ENCODE peak calls at places on chromosomes 4 and X, in four cellular contexts. N is HCT116, L is HepG2, V is K562. I is an unnamed sample.

GRCh38 chrX:68719181-68719903 is 71.9 kb downstream of the STARD8 start:
- DNase-seq in N (no peak), L (no peak), V (no peak), I (no peak)

GRCh38 chr4:138681000-138681604 is 334.5 kb upstream of the NOCT start:
- DNase-seq in N (peak), L (peak), V (peak), I (peak)

GRCh38 chrX:56248492-56248891 is 16.3 kb downstream of the KLF8 start:
- DNase-seq in N (peak), L (peak), V (peak), I (peak)

GRCh38 chrX:41921492-41922124 is 1.7 kb downstream of the CASK start:
- DNase-seq in N (no peak), L (peak), V (no peak), I (no peak)

GRCh38 chr4:48290146-48290772 is 20.6 kb upstream of the TEC start:
- DNase-seq in N (peak), L (peak), V (peak), I (no peak)

GRCh38 chr4:69489856-69490255 is 5.8 kb downstream of the UGT2B4 start:
- DNase-seq in N (no peak), L (no peak), V (no peak), I (no peak)

GRCh38 chr4:62209757-62210156 is 1009.6 kb downstream of the ADGRL3 start:
- DNase-seq in N (no peak), L (no peak), V (no peak), I (no peak)

GRCh38 chr4:172898715-172899114 is 269.9 kb upstream of the GALNT7 start:
- DNase-seq in N (no peak), L (peak), V (no peak), I (no peak)

GRCh38 chr4:120843840-120844527 is 78.5 kb downstream of the PRDM5 start:
- DNase-seq in N (no peak), L (no peak), V (no peak), I (no peak)

GRCh38 chrX:130097507-130098201 is 12.6 kb downstream of the ELF4 start:
- DNase-seq in N (no peak), L (peak), V (peak), I (no peak)

GRCh38 chr4:77203380-77204197 is 46.6 kb downstream of the CCNG2 start:
- DNase-seq in N (peak), L (peak), V (peak), I (peak)

GRCh38 chrX:119606508-119607389 is 525 bp upstream of the NKRF start:
- DNase-seq in N (peak), L (no peak), V (no peak), I (peak)

GRCh38 chr4:134885436-134885835 is 683.8 kb upstream of the PABPC4L start:
- DNase-seq in N (no peak), L (no peak), V (no peak), I (no peak)

GRCh38 chr4:16039139-16039538 is 44.7 kb downstream of the PROM1 start:
- DNase-seq in N (no peak), L (no peak), V (no peak), I (no peak)

GRCh38 chrX:23008431-23009099 is 8.8 kb downstream of the DDX53 start:
- DNase-seq in N (peak), L (peak), V (no peak), I (peak)

GRCh38 chrX:18886005-18886343 is 97.9 kb downstream of the PHKA2 start:
- DNase-seq in N (no peak), L (no peak), V (no peak), I (no peak)

GRCh38 chr4:113474017-113474416 is 287.5 kb downstream of the CAMK2D start:
- DNase-seq in N (peak), L (no peak), V (no peak), I (no peak)

GRCh38 chrX:150566734-150567182 is 1.7 kb upstream of the MTM1 start:
- DNase-seq in N (no peak), L (no peak), V (no peak), I (no peak)

GRCh38 chrX:18422886-18423285 is 2.5 kb upstream of the CDKL5 start:
- DNase-seq in N (no peak), L (no peak), V (no peak), I (no peak)

GRCh38 chr4:1130318-1131186 is 17.2 kb upstream of the RNF212 start:
- DNase-seq in N (peak), L (peak), V (peak), I (peak)

GRCh38 chrX:148530464-148531077 is 30.2 kb downstream of the AFF2 start:
- DNase-seq in N (no peak), L (no peak), V (peak), I (no peak)

GRCh38 chr4:87081826-87082225 is 138.6 kb downstream of the KLHL8 start:
- DNase-seq in N (no peak), L (no peak), V (no peak), I (no peak)

GRCh38 chrX:69060631-69061408 is 104.4 kb downstream of the PJA1 start:
- DNase-seq in N (peak), L (peak), V (no peak), I (no peak)

GRCh38 chrX:39491548-39492297 is 606.0 kb downstream of the BCOR start:
- DNase-seq in N (no peak), L (no peak), V (peak), I (no peak)

GRCh38 chr4:151324449-151325319 is 721 bp downstream of the SH3D19 start:
- DNase-seq in N (peak), L (peak), V (peak), I (peak)

DNA sequence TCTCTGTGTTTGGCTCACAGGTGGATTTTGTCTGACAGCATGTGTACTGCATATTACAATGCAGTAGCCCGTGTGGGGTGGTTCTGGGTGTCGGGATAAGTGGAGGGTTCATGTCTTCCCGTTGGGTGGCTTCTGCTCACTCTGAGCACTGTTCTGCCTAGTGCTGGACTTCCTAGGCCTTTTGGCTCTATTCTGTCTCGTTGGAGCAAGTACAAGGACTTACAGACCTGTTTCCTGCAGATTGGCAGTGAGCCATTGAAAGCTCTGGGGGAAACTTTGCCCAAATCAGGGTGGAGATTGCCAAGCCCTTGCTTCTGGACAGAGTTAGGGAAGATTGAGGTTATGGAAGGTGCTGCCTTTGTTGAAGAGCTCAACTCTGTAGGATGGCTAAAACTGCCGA is 91.1 kb upstream of the SLC4A4 start:
- DNase-seq in N (no peak), L (no peak), V (no peak), I (no peak)
- TF ChIP-seq REST in N (no peak), L (no peak), V (no peak), I (no peak)

DNA sequence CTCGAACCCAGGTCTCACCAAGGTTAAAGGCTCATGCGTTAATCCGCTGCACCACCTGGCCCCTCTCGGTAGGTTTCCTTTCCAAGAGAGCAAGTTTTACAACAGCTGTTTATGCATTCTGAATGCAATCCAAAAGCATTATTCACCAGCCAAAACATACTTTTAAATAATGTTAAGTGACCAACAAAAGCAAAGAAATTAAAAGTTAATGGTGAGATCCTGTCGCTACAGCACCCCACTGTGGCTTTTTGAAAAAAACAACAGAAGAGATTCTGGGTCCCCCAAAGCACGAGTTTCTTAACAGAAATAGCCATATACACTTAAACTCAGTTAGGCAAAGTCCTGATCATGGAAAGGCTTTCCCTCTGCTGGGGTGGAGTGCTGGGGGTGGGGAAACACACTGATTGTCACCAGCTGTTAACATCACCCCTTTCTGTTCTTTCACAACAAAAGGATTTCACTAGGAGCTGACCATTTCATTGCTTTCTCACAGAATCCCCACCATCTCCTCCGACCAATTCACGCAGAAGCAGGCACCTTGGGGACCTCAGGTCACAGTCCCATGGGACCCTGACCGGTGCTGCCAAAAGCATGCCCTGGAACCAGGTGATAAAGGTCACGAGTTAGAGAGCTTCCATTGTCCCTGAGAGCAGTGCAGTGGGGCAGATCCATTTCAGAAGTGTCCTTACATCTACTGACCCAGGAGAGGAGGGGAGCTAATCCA is 51.2 kb downstream of the ZNF827 start:
- DNase-seq in N (no peak), L (no peak), V (no peak), I (no peak)
- TF ChIP-seq SIN3A in N (no peak), L (no peak), V (no peak), I (no peak)

GRCh38 chrX:47166126-47166525 is 21.1 kb downstream of the RBM10 start:
- DNase-seq in N (no peak), L (no peak), V (no peak), I (no peak)

GRCh38 chrX:47170861-47171692 is 22.6 kb upstream of the UBA1 start:
- DNase-seq in N (no peak), L (no peak), V (no peak), I (no peak)

GRCh38 chrX:47169726-47170515 is 23.7 kb upstream of the UBA1 start:
- DNase-seq in N (no peak), L (no peak), V (no peak), I (no peak)

GRCh38 chrX:47169273-47169672 is 24.3 kb downstream of the RBM10 start:
- DNase-seq in N (no peak), L (no peak), V (no peak), I (no peak)

DNA sequence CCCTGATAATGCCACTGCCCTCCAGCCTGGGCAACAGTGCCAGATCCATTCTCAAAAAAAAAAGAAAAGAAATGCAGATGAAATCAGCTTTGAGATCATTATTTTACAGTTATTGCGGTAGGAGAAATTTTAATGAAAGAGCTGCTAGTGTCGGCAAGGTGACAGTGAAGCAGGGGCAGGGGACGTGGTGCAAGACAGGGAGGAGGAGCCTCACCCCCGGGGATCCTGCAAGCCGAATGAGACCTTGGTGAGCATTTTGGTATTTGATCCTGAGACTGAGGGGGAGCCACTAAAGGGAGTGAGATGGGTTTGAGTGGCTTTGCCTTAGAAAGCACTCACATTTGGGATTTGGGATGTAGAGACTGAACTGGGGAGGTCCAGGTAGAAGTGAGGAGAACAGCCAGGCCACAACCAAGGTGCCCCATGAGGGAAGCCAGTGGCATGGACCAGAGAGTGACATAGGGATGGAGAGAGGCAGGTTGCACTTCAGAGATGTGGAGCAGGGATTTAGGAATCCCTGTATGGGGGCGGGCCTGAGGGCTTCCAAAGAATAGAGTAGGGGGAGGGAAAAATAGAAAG is 23.6 kb downstream of the RBM10 start:
- DNase-seq in N (no peak), L (no peak), V (no peak), I (no peak)
- TF ChIP-seq TCF7L2 in N (no peak), L (no peak), V (no peak), I (no peak)

DNA sequence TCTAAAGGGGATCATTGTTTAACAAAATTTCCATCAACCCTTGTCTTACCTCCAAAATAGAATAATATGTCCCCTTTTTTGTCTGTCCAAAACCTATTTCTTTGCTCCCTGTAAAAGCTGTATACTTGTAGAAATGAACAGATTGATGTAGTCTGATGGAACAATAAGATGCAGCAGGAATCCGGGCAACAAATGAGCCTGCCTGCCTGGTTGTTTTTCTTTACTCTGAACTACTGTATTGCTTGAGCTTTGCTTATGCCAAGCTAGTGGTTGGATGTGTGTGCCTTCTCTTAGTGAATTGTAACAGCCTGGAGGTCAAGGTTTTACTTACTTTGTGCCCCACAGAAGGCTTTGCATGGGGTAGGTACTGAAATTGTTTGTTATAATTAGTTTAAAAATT is 116.2 kb upstream of the TLL1 start:
- DNase-seq in N (no peak), L (no peak), V (no peak), I (no peak)
- TF ChIP-seq REST in N (no peak), L (no peak), V (no peak), I (no peak)

GRCh38 chr4:38367642-38368189 is 296.3 kb upstream of the KLF3 start:
- DNase-seq in N (no peak), L (peak), V (no peak), I (no peak)
- TF ChIP-seq SIN3A in N (no peak), L (no peak), V (no peak), I (no peak)

DNA sequence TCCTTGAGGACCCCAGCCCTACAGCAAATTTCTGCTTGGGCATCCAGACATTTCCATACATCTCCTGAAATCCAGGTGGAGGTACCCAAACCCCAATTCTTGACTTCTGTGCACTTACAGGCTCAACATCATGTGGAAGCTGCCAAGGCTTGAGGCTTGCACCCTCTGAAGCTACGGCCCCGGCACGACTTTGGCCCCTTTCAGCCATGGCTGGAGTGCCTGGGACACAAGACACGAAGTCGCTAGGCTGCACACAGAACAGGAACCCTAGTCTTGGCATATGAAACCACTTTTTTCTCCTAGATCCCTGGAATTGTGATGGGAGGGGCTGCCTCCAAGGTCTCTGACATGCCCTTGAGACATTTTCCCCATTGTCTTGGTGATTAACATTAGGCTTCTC is 1417.7 kb downstream of the ARAP2 start:
- DNase-seq in N (no peak), L (no peak), V (no peak), I (no peak)
- TF ChIP-seq TCF7L2 in N (no peak), L (no peak), V (no peak), I (no peak)

GRCh38 chr4:118834960-118835895 is 698 bp downstream of the SEC24D start:
- DNase-seq in N (peak), L (peak), V (peak), I (peak)

GRCh38 chr4:118836763-118837507 is 1.0 kb upstream of the SEC24D start:
- DNase-seq in N (no peak), L (no peak), V (no peak), I (no peak)

GRCh38 chr4:118834070-118834469 is 1.9 kb downstream of the SEC24D start:
- DNase-seq in N (no peak), L (no peak), V (no peak), I (no peak)

GRCh38 chr4:118833192-118833820 is 2.6 kb downstream of the SEC24D start:
- DNase-seq in N (no peak), L (no peak), V (no peak), I (no peak)

DNA sequence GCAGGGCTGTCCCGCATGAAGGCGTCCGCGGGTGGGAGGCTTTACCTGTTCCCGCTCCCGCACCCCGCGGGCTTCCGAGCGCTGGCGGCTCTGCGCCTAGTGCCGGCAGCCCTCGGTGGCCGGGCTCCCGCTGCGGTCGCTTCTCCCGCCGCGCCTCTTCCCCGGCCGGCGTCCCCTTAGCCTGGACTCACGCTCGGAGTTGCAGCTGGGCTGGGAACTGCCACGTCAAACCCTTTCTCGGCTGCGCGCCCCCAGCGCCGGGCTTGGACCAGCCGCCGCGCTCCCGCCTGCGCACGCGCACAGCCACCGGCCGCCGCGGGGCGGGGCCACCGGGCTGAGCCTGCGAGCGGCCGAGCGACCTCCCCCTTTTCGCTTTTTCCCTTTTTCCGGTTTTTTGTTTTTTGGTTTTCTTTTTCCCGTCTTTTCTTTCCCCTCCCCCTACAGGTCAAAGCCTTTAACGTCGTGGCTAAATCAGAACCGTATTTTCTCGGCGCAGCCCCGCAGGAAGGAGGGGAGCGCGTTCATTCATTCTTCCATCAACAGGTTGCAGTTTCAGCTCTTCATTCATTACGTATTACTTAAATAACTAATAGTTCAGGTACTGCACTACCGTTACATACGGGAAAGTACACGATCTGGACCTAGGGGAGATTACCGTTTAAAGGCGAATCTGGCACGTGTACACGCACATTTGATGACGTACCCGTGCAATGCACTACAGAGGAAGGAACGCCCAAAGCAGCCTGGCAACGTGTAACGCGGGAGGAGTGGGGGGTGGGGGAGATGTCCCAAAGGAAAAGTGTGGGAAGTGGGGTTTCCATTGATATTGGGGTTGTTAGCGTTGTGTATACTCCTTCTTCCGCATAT is at the start of gene SEC24D:
- DNase-seq in N (peak), L (peak), V (peak), I (peak)
- TF ChIP-seq REST in N (no peak), L (peak), V (no peak), I (no peak)

GRCh38 chr4:170305627-170306026 is 215.9 kb upstream of the AADAT start:
- DNase-seq in N (no peak), L (no peak), V (no peak), I (no peak)

DNA sequence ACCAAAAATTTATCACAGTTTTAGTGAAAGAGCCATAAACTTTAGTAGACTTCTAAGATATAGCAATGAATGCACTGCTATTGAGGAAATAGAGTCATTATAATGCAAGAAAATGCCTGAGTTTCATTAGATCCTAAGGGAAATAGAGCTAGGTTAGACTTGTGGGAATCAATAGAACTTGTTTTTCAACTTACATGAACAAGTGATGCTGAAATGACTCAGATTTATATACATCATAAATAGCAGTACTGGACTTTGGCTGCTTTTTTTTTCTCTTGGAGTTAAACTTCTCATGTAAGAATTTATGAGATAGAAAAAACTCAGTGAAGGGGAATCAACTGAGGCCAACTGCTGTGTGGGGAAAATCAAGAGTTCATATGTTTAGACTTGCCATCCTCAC is 216.5 kb upstream of the AADAT start:
- DNase-seq in N (no peak), L (no peak), V (no peak), I (no peak)
- TF ChIP-seq SIN3A in N (no peak), L (no peak), V (no peak), I (no peak)

GRCh38 chrX:13430136-13430827 is 110.4 kb upstream of the ATXN3L start:
- DNase-seq in N (no peak), L (no peak), V (peak), I (no peak)

GRCh38 chrX:13432376-13432775 is 112.5 kb upstream of the ATXN3L start:
- DNase-seq in N (no peak), L (no peak), V (no peak), I (no peak)

GRCh38 chrX:13432776-13433605 is 113.1 kb upstream of the ATXN3L start:
- DNase-seq in N (no peak), L (no peak), V (no peak), I (no peak)

GRCh38 chrX:13427441-13428054 is 107.7 kb upstream of the ATXN3L start:
- DNase-seq in N (no peak), L (no peak), V (peak), I (no peak)

GRCh38 chrX:13428055-13428786 is 108.4 kb upstream of the ATXN3L start:
- DNase-seq in N (peak), L (no peak), V (no peak), I (peak)
- TF ChIP-seq TCF7L2 in N (no peak), L (no peak), V (no peak), I (no peak)

GRCh38 chr4:104860227-104861123 is 286.2 kb upstream of the TET2 start:
- DNase-seq in N (peak), L (peak), V (peak), I (peak)
- TF ChIP-seq REST in N (no peak), L (no peak), V (no peak), I (no peak)

I was measured in Panc1.